ENCODE peak calls at places on chromosomes 3 and 15, in seven cellular contexts. One of them, this sample, is unnamed.
A peak's percentile ranks its signal among the peaks of the same experiment; 100 is the strongest.

GRCh38 chr3:197298341-197298857 is at the start of gene DLG1:
- DNase-seq in NCI-H1417: peak; percentile 97
- DNase-seq in activated CD8-positive, alpha-beta memory T cell treated with anti-CD3 and anti-CD28 coated beads for 4 hours: peak; percentile 76
- DNase-seq in NCI-H2081: peak; percentile 91
- DNase-seq in left colon: peak; percentile 94
- DNase-seq in cardiac muscle cell: peak; percentile 92
- DNase-seq in iPS-NIHi11: peak; percentile 90
- DNase-seq in this sample: peak; percentile 89

GRCh38 chr3:78570482-78570881 is 1197.3 kb downstream of the ROBO1 start:
- DNase-seq in left colon: no peak
- DNase-seq in NCI-H1417: no peak
- DNase-seq in activated CD8-positive, alpha-beta memory T cell treated with anti-CD3 and anti-CD28 coated beads for 4 hours: no peak
- DNase-seq in NCI-H2081: no peak
- DNase-seq in iPS-NIHi11: no peak
- DNase-seq in cardiac muscle cell: no peak
- DNase-seq in this sample: no peak

GRCh38 chr15:45587861-45588170 is 637 bp downstream of the BLOC1S6 start:
- DNase-seq in activated CD8-positive, alpha-beta memory T cell treated with anti-CD3 and anti-CD28 coated beads for 4 hours: no peak
- DNase-seq in NCI-H1417: no peak
- DNase-seq in iPS-NIHi11: no peak
- DNase-seq in left colon: no peak
- DNase-seq in NCI-H2081: no peak
- DNase-seq in cardiac muscle cell: no peak
- DNase-seq in this sample: peak; percentile 23

GRCh38 chr3:71104090-71104489 is 479.4 kb downstream of the FOXP1 start:
- DNase-seq in NCI-H2081: no peak
- DNase-seq in cardiac muscle cell: no peak
- DNase-seq in activated CD8-positive, alpha-beta memory T cell treated with anti-CD3 and anti-CD28 coated beads for 4 hours: no peak
- DNase-seq in NCI-H1417: no peak
- DNase-seq in left colon: no peak
- DNase-seq in iPS-NIHi11: no peak
- DNase-seq in this sample: no peak

GRCh38 chr3:7508821-7509220 is 647.9 kb downstream of the GRM7 start:
- DNase-seq in activated CD8-positive, alpha-beta memory T cell treated with anti-CD3 and anti-CD28 coated beads for 4 hours: no peak
- DNase-seq in cardiac muscle cell: no peak
- DNase-seq in iPS-NIHi11: no peak
- DNase-seq in NCI-H2081: no peak
- DNase-seq in NCI-H1417: no peak
- DNase-seq in left colon: no peak
- DNase-seq in this sample: no peak

GRCh38 chr3:12995389-12996180 is 77.6 kb downstream of the IQSEC1 start:
- DNase-seq in cardiac muscle cell: no peak
- DNase-seq in iPS-NIHi11: no peak
- DNase-seq in left colon: no peak
- DNase-seq in NCI-H2081: no peak
- DNase-seq in activated CD8-positive, alpha-beta memory T cell treated with anti-CD3 and anti-CD28 coated beads for 4 hours: no peak
- DNase-seq in NCI-H1417: no peak
- DNase-seq in this sample: no peak

GRCh38 chr3:16514799-16515353 is 1.4 kb upstream of the RFTN1 start:
- DNase-seq in NCI-H1417: peak; percentile 4
- DNase-seq in left colon: no peak
- DNase-seq in activated CD8-positive, alpha-beta memory T cell treated with anti-CD3 and anti-CD28 coated beads for 4 hours: no peak
- DNase-seq in cardiac muscle cell: no peak
- DNase-seq in NCI-H2081: no peak
- DNase-seq in iPS-NIHi11: no peak
- DNase-seq in this sample: no peak

GRCh38 chr15:93118904-93119303 is 29.9 kb upstream of the RGMA start:
- DNase-seq in cardiac muscle cell: no peak
- DNase-seq in iPS-NIHi11: no peak
- DNase-seq in NCI-H1417: no peak
- DNase-seq in NCI-H2081: no peak
- DNase-seq in left colon: no peak
- DNase-seq in activated CD8-positive, alpha-beta memory T cell treated with anti-CD3 and anti-CD28 coated beads for 4 hours: no peak
- DNase-seq in this sample: no peak

GRCh38 chr3:119569156-119569555 is 9.7 kb upstream of the CD80 start:
- DNase-seq in activated CD8-positive, alpha-beta memory T cell treated with anti-CD3 and anti-CD28 coated beads for 4 hours: no peak
- DNase-seq in NCI-H1417: no peak
- DNase-seq in NCI-H2081: no peak
- DNase-seq in iPS-NIHi11: no peak
- DNase-seq in left colon: no peak
- DNase-seq in cardiac muscle cell: no peak
- DNase-seq in this sample: no peak

GRCh38 chr15:75694241-75695182 is 18.1 kb downstream of the CSPG4 start:
- DNase-seq in left colon: peak; percentile 60
- DNase-seq in activated CD8-positive, alpha-beta memory T cell treated with anti-CD3 and anti-CD28 coated beads for 4 hours: no peak
- DNase-seq in iPS-NIHi11: peak; percentile 73
- DNase-seq in NCI-H2081: peak; percentile 82
- DNase-seq in cardiac muscle cell: peak; percentile 70
- DNase-seq in NCI-H1417: peak; percentile 72
- DNase-seq in this sample: no peak

GRCh38 chr3:23128655-23129054 is 74.5 kb upstream of the UBE2E2 start:
- DNase-seq in NCI-H1417: no peak
- DNase-seq in cardiac muscle cell: no peak
- DNase-seq in iPS-NIHi11: no peak
- DNase-seq in left colon: no peak
- DNase-seq in NCI-H2081: no peak
- DNase-seq in activated CD8-positive, alpha-beta memory T cell treated with anti-CD3 and anti-CD28 coated beads for 4 hours: no peak
- DNase-seq in this sample: no peak